ENCODE peak calls at places on chromosome 14, in ten cellular contexts. U, G, N, D, S, O, C, Q, W and R are unnamed samples.

GRCh38 chr14:36503771-36504741 is 16.0 kb downstream of the NKX2-1 start:
- DNase-seq in S (no peak), O (no peak), Q (no peak), G (no peak), D (no peak), U (no peak), W (no peak), C (no peak), N (peak; percentile 55), R (no peak)

GRCh38 chr14:54108481-54109471 is 152.2 kb upstream of the BMP4 start:
- DNase-seq in Q (peak; percentile 49), S (no peak), C (no peak), N (no peak), U (peak; percentile 22), G (no peak), O (no peak), W (peak; percentile 90), D (peak; percentile 76), R (peak; percentile 87)

GRCh38 chr14:22319526-22320352 is 269.3 kb downstream of the DAD1 start:
- DNase-seq in Q (peak; percentile 32), G (peak; percentile 76), D (peak; percentile 54), O (no peak), N (peak; percentile 78), S (peak; percentile 2), C (no peak), U (peak; percentile 13), W (peak; percentile 64), R (peak; percentile 51)

GRCh38 chr14:54577977-54578376 is 11.0 kb downstream of the SAMD4A start:
- DNase-seq in O (no peak), C (no peak), G (no peak), U (peak; percentile 23), W (no peak), D (peak; percentile 78), S (no peak), Q (no peak), N (no peak), R (peak; percentile 33)

GRCh38 chr14:100546051-100546443 is 41.2 kb downstream of the BEGAIN start:
- DNase-seq in U (no peak), G (no peak), N (no peak), W (no peak), S (no peak), Q (no peak), O (peak; percentile 36), C (peak; percentile 10), D (no peak), R (peak; percentile 46)

GRCh38 chr14:83779266-83779665 is 1750.7 kb upstream of the FLRT2 start:
- DNase-seq in S (no peak), G (no peak), C (no peak), O (no peak), D (peak; percentile 83), N (no peak), W (peak; percentile 1), U (peak; percentile 76), Q (peak; percentile 1), R (peak; percentile 61)

GRCh38 chr14:52110441-52111086 is 41.7 kb upstream of the NID2 start:
- DNase-seq in C (no peak), N (no peak), Q (no peak), W (no peak), D (peak; percentile 69), S (no peak), U (peak; percentile 55), G (no peak), O (no peak), R (peak; percentile 56)

GRCh38 chr14:67971627-67972625 is 152.3 kb downstream of the RAD51B start:
- DNase-seq in D (peak; percentile 69), U (no peak), G (no peak), Q (no peak), O (no peak), N (no peak), S (no peak), W (peak; percentile 84), C (no peak), R (peak; percentile 68)

GRCh38 chr14:59337151-59337611 is 128.0 kb downstream of the GPR135 start:
- DNase-seq in D (peak; percentile 82), G (peak; percentile 72), O (no peak), U (no peak), S (no peak), C (no peak), W (no peak), Q (no peak), N (no peak), R (no peak)

GRCh38 chr14:65239143-65239672 is 136.9 kb upstream of the MAX start:
- DNase-seq in G (no peak), S (no peak), O (no peak), N (peak; percentile 57), Q (no peak), C (no peak), D (peak; percentile 45), U (peak; percentile 83), W (peak; percentile 89), R (peak; percentile 90)

GRCh38 chr14:50342211-50343080 is 30.3 kb downstream of the DMAC2L start:
- DNase-seq in O (peak; percentile 3), S (peak; percentile 37), U (peak; percentile 48), W (peak; percentile 90), N (peak; percentile 81), Q (no peak), D (peak; percentile 82), C (peak; percentile 32), G (peak; percentile 75), R (peak; percentile 72)

GRCh38 chr14:55074662-55075061 is 23.2 kb downstream of the MAPK1IP1L start:
- DNase-seq in O (no peak), C (no peak), U (no peak), Q (no peak), S (no peak), G (no peak), W (peak; percentile 44), N (peak; percentile 52), D (peak; percentile 49), R (peak; percentile 35)

GRCh38 chr14:92527724-92528123 is 14.1 kb downstream of the RIN3 start:
- DNase-seq in W (peak; percentile 15), U (no peak), C (no peak), S (no peak), G (no peak), O (no peak), Q (no peak), D (peak; percentile 64), N (no peak), R (no peak)

GRCh38 chr14:77212097-77212873 is 30.7 kb downstream of the TMEM63C start:
- DNase-seq in N (no peak), G (no peak), D (no peak), C (no peak), O (no peak), U (no peak), S (no peak), Q (no peak), W (no peak), R (no peak)

GRCh38 chr14:96105921-96106441 is 66.8 kb downstream of the C14orf132 start:
- DNase-seq in W (no peak), O (no peak), Q (no peak), G (peak; percentile 62), S (peak; percentile 15), D (peak; percentile 72), N (no peak), C (no peak), U (no peak), R (no peak)

GRCh38 chr14:64942531-64943111 is at the start of gene GPX2:
- DNase-seq in O (no peak), U (no peak), W (no peak), N (peak; percentile 69), Q (no peak), G (no peak), S (peak; percentile 92), D (no peak), C (no peak), R (no peak)

GRCh38 chr14:73795974-73796373 is 55.7 kb upstream of the PTGR2 start:
- DNase-seq in W (peak; percentile 96), O (no peak), S (no peak), C (no peak), D (peak; percentile 85), Q (peak; percentile 73), G (no peak), U (peak; percentile 88), N (peak; percentile 80), R (peak; percentile 97)

GRCh38 chr14:59454131-59454530 is 11.0 kb downstream of the GPR135 start:
- DNase-seq in G (no peak), D (peak; percentile 93), S (no peak), N (no peak), C (no peak), W (peak; percentile 95), O (no peak), U (peak; percentile 8), Q (peak; percentile 72), R (peak; percentile 91)

GRCh38 chr14:50070840-50071548 is 45.4 kb downstream of the VCPKMT start:
- DNase-seq in N (no peak), U (no peak), C (no peak), G (no peak), O (no peak), D (no peak), S (no peak), Q (no peak), W (no peak), R (no peak)

GRCh38 chr14:69005432-69006148 is 26.5 kb upstream of the ACTN1 start:
- DNase-seq in D (peak; percentile 92), S (peak; percentile 51), W (peak; percentile 93), N (peak; percentile 85), C (no peak), G (peak; percentile 67), O (no peak), U (peak; percentile 55), Q (peak; percentile 86), R (peak; percentile 90)

GRCh38 chr14:90546767-90547166 is 149.9 kb downstream of the CALM1 start:
- DNase-seq in U (no peak), W (no peak), O (no peak), Q (no peak), C (no peak), S (no peak), N (no peak), G (no peak), D (no peak), R (no peak)

GRCh38 chr14:97306133-97306784 is 509.1 kb downstream of the VRK1 start:
- DNase-seq in U (no peak), D (no peak), S (no peak), O (no peak), N (no peak), Q (no peak), G (no peak), W (no peak), C (peak; percentile 6), R (no peak)

GRCh38 chr14:36845346-36846042 is 183.8 kb downstream of the PAX9 start:
- DNase-seq in Q (no peak), C (no peak), D (peak; percentile 2), O (no peak), U (no peak), S (no peak), W (no peak), N (no peak), G (no peak), R (no peak)

GRCh38 chr14:54920052-54920451 is 17.4 kb upstream of the GCH1 start:
- DNase-seq in D (no peak), W (no peak), U (no peak), Q (no peak), S (peak; percentile 49), G (no peak), O (no peak), C (no peak), N (no peak), R (no peak)